ENCODE peak calls at places on chromosomes 5 and 9, in ten cellular contexts. P is B cell; Z is erythroblast; R is BE2C; F is GM12865; G is anterior cingulate cortex; Y is stimulated activated CD4-positive, alpha-beta T cell treated with anti-CD3 and anti-CD28 coated beads, Interleukin-12 subunit alpha, Interleukin-12 subunit beta, amount 100 ng/mL, for 4 hours; S is hepatic stellate cell; N is ACHN; Q is fibroblast of the conjunctiva. A is an unnamed sample.

GRCh38 chr5:78287833-78288232 is 6.7 kb downstream of the AP3B1 start:
- DNase-seq in P (no peak), Z (no peak), R (no peak), F (no peak), G (no peak), Y (no peak), S (peak), N (peak), Q (peak), A (peak)

GRCh38 chr9:36141288-36141687 is 4.8 kb downstream of the GLIPR2 start:
- DNase-seq in P (peak), Z (no peak), R (peak), F (no peak), G (peak), Y (no peak), S (peak), N (peak), Q (no peak), A (no peak)

GRCh38 chr5:146001544-146002185 is 65.3 kb downstream of the SH3RF2 start:
- DNase-seq in P (no peak), Z (no peak), R (no peak), F (no peak), G (no peak), Y (no peak), S (no peak), N (no peak), Q (no peak), A (no peak)

GRCh38 chr5:94471496-94471895 is 146.9 kb downstream of the KIAA0825 start:
- DNase-seq in P (no peak), Z (no peak), R (peak), F (no peak), G (no peak), Y (no peak), S (no peak), N (no peak), Q (peak), A (no peak)

GRCh38 chr9:11713077-11713476 is 980.1 kb upstream of the TYRP1 start:
- DNase-seq in P (no peak), Z (no peak), R (no peak), F (no peak), G (no peak), Y (no peak), S (no peak), N (no peak), Q (no peak), A (no peak)

GRCh38 chr5:54785729-54786548 is 199.5 kb downstream of the ESM1 start:
- DNase-seq in P (peak), Z (peak), R (peak), F (peak), G (peak), Y (no peak), S (no peak), N (no peak), Q (no peak), A (no peak)

GRCh38 chr9:114938687-114939575 is 8.5 kb upstream of the TNFSF8 start:
- DNase-seq in P (no peak), Z (no peak), R (no peak), F (no peak), G (no peak), Y (no peak), S (no peak), N (no peak), Q (peak), A (no peak)

GRCh38 chr9:109307380-109308240 is 13.2 kb downstream of the EPB41L4B start:
- DNase-seq in P (no peak), Z (no peak), R (no peak), F (no peak), G (no peak), Y (no peak), S (no peak), N (no peak), Q (no peak), A (no peak)

GRCh38 chr9:112582371-112582770 is 95.7 kb downstream of the KIAA1958 start:
- DNase-seq in P (no peak), Z (no peak), R (no peak), F (no peak), G (no peak), Y (no peak), S (no peak), N (no peak), Q (no peak), A (no peak)

A was measured in 8988T.